ENCODE peak calls at places on chromosomes 5 and 9, in six cellular contexts. F is osteocyte, N is activated T-cell treated with anti-CD3 and anti-CD28 coated beads for 1 hour, A is T-helper 9 cell, T is T1000, O is GM12892. Z is an unnamed sample.

GRCh38 chr5:9544502-9545300 is 1.2 kb downstream of the SEMA5A start:
- DNase-seq in O (peak), F (peak), T (peak), A (peak), N (peak), Z (peak)

GRCh38 chr5:80989883-80990282 is 29.7 kb downstream of the RASGRF2 start:
- DNase-seq in A (no peak), F (no peak), N (no peak), O (no peak), T (no peak), Z (no peak)

GRCh38 chr9:136551401-136552116 is 5.7 kb upstream of the NOTCH1 start:
- DNase-seq in T (peak), O (peak), A (no peak), F (no peak), N (no peak), Z (peak)

GRCh38 chr5:173515526-173515925 is 100.9 kb downstream of the BOD1 start:
- DNase-seq in A (no peak), N (no peak), O (no peak), T (peak), F (no peak), Z (peak)

GRCh38 chr5:169450464-169450863 is 133.1 kb upstream of the SPDL1 start:
- DNase-seq in A (no peak), F (no peak), T (no peak), O (no peak), N (no peak), Z (no peak)

GRCh38 chr5:124752854-124753720 is 6.6 kb upstream of the ZNF608 start:
- DNase-seq in N (no peak), T (no peak), F (no peak), A (no peak), O (no peak), Z (no peak)

GRCh38 chr9:38339496-38339895 is 53.0 kb upstream of the ALDH1B1 start:
- DNase-seq in F (peak), A (no peak), T (no peak), O (no peak), N (no peak), Z (no peak)

GRCh38 chr9:71719585-71719984 is 48.7 kb downstream of the CEMIP2 start:
- DNase-seq in O (no peak), N (no peak), A (no peak), F (no peak), T (no peak), Z (peak)

GRCh38 chr5:155082401-155082800 is 68.8 kb downstream of the KIF4B start:
- DNase-seq in A (no peak), F (no peak), N (no peak), T (peak), O (no peak), Z (peak)

GRCh38 chr9:128372188-128372641 is 1.0 kb downstream of the URM1 start:
- DNase-seq in N (no peak), A (no peak), O (no peak), F (no peak), T (no peak), Z (peak)

GRCh38 chr9:134521817-134522501 is 119.6 kb upstream of the COL5A1 start:
- DNase-seq in O (no peak), N (no peak), F (no peak), T (no peak), A (no peak), Z (no peak)